ENCODE peak calls at places on chromosomes 12 and 14, in seven cellular contexts. One of them, this sample, is unnamed.
A peak's percentile ranks its signal among the peaks of the same experiment; 100 is the strongest.

GRCh38 chr12:80400591-80400991 is 43.4 kb upstream of the PTPRQ start:
- DNase-seq in fibroblast of lung: peak; percentile 34
- DNase-seq in substantia nigra: peak; percentile 15
- DNase-seq in cardiac septum: no peak
- DNase-seq in cerebellar cortex: peak; percentile 14
- DNase-seq in GM23248: no peak
- DNase-seq in PC-3: no peak
- DNase-seq in this sample: peak; percentile 32

GRCh38 chr12:24109381-24110039 is 160.0 kb upstream of the SOX5 start:
- DNase-seq in cardiac septum: no peak
- DNase-seq in cerebellar cortex: peak; percentile 1
- DNase-seq in GM23248: peak; percentile 24
- DNase-seq in substantia nigra: no peak
- DNase-seq in fibroblast of lung: peak; percentile 44
- DNase-seq in PC-3: peak; percentile 7
- DNase-seq in this sample: no peak

GRCh38 chr12:32906407-32907165 is 10.0 kb upstream of the PKP2 start:
- DNase-seq in substantia nigra: no peak
- DNase-seq in GM23248: no peak
- DNase-seq in cerebellar cortex: no peak
- DNase-seq in PC-3: peak; percentile 50
- DNase-seq in cardiac septum: no peak
- DNase-seq in fibroblast of lung: no peak
- DNase-seq in this sample: no peak

GRCh38 chr12:74317078-74317581 is 220.5 kb upstream of the ATXN7L3B start:
- DNase-seq in GM23248: no peak
- DNase-seq in fibroblast of lung: peak; percentile 49
- DNase-seq in cardiac septum: no peak
- DNase-seq in PC-3: peak; percentile 72
- DNase-seq in substantia nigra: no peak
- DNase-seq in cerebellar cortex: peak; percentile 3
- DNase-seq in this sample: peak; percentile 6

GRCh38 chr14:36726128-36726527 is 64.5 kb downstream of the PAX9 start:
- DNase-seq in cerebellar cortex: no peak
- DNase-seq in GM23248: no peak
- DNase-seq in fibroblast of lung: no peak
- DNase-seq in PC-3: no peak
- DNase-seq in cardiac septum: no peak
- DNase-seq in substantia nigra: no peak
- DNase-seq in this sample: no peak

GRCh38 chr12:121789233-121789781 is 4.2 kb downstream of the RHOF start:
- DNase-seq in fibroblast of lung: no peak
- DNase-seq in substantia nigra: no peak
- DNase-seq in PC-3: no peak
- DNase-seq in cerebellar cortex: no peak
- DNase-seq in cardiac septum: no peak
- DNase-seq in GM23248: no peak
- DNase-seq in this sample: no peak

GRCh38 chr12:106953352-106954260 is 2.1 kb upstream of the TMEM263 start:
- DNase-seq in cerebellar cortex: no peak
- DNase-seq in GM23248: no peak
- DNase-seq in cardiac septum: no peak
- DNase-seq in PC-3: peak; percentile 58
- DNase-seq in substantia nigra: no peak
- DNase-seq in fibroblast of lung: no peak
- DNase-seq in this sample: no peak

GRCh38 chr14:64673748-64674147 is 30.5 kb upstream of the PLEKHG3 start:
- DNase-seq in fibroblast of lung: no peak
- DNase-seq in cardiac septum: peak; percentile 90
- DNase-seq in substantia nigra: no peak
- DNase-seq in GM23248: no peak
- DNase-seq in cerebellar cortex: no peak
- DNase-seq in PC-3: no peak
- DNase-seq in this sample: no peak

GRCh38 chr14:83520837-83521236 is 1987.2 kb upstream of the SEL1L start:
- DNase-seq in cerebellar cortex: no peak
- DNase-seq in GM23248: peak; percentile 11
- DNase-seq in fibroblast of lung: peak; percentile 86
- DNase-seq in substantia nigra: no peak
- DNase-seq in cardiac septum: no peak
- DNase-seq in PC-3: no peak
- DNase-seq in this sample: no peak

GRCh38 chr12:108240027-108240785 is 98.9 kb downstream of the CMKLR1 start:
- DNase-seq in substantia nigra: no peak
- DNase-seq in cerebellar cortex: no peak
- DNase-seq in cardiac septum: no peak
- DNase-seq in PC-3: no peak
- DNase-seq in GM23248: no peak
- DNase-seq in fibroblast of lung: no peak
- DNase-seq in this sample: no peak

GRCh38 chr14:96741151-96741977 is 55.8 kb upstream of the VRK1 start:
- DNase-seq in PC-3: peak; percentile 72
- DNase-seq in fibroblast of lung: peak; percentile 31
- DNase-seq in cardiac septum: peak; percentile 88
- DNase-seq in GM23248: peak; percentile 68
- DNase-seq in substantia nigra: peak; percentile 59
- DNase-seq in cerebellar cortex: peak; percentile 14
- DNase-seq in this sample: peak; percentile 32

GRCh38 chr14:105857816-105858675 is 331.7 kb downstream of the TMEM121 start:
- DNase-seq in GM23248: no peak
- DNase-seq in cerebellar cortex: no peak
- DNase-seq in cardiac septum: peak; percentile 73
- DNase-seq in PC-3: no peak
- DNase-seq in substantia nigra: no peak
- DNase-seq in fibroblast of lung: no peak
- DNase-seq in this sample: no peak

GRCh38 chr14:83047436-83047835 is 1513.8 kb upstream of the SEL1L start:
- DNase-seq in fibroblast of lung: no peak
- DNase-seq in PC-3: no peak
- DNase-seq in cardiac septum: no peak
- DNase-seq in GM23248: no peak
- DNase-seq in substantia nigra: no peak
- DNase-seq in cerebellar cortex: no peak
- DNase-seq in this sample: no peak

GRCh38 chr12:6536894-6537579 is 2.7 kb downstream of the GAPDH start:
- DNase-seq in substantia nigra: no peak
- DNase-seq in GM23248: peak; percentile 56
- DNase-seq in PC-3: no peak
- DNase-seq in cardiac septum: no peak
- DNase-seq in cerebellar cortex: peak; percentile 22
- DNase-seq in fibroblast of lung: no peak
- DNase-seq in this sample: no peak

GRCh38 chr14:63852271-63852816 is 460 bp upstream of the SYNE2 start:
- DNase-seq in substantia nigra: no peak
- DNase-seq in cerebellar cortex: peak; percentile 46
- DNase-seq in cardiac septum: no peak
- DNase-seq in PC-3: no peak
- DNase-seq in fibroblast of lung: peak; percentile 35
- DNase-seq in GM23248: peak; percentile 45
- DNase-seq in this sample: peak; percentile 49

GRCh38 chr14:75025082-75025481 is 22.4 kb downstream of the EIF2B2 start:
- DNase-seq in PC-3: peak; percentile 19
- DNase-seq in cerebellar cortex: no peak
- DNase-seq in fibroblast of lung: no peak
- DNase-seq in substantia nigra: no peak
- DNase-seq in GM23248: peak; percentile 37
- DNase-seq in cardiac septum: no peak
- DNase-seq in this sample: no peak

GRCh38 chr12:87779858-87780498 is 249.2 kb downstream of the C12orf50 start:
- DNase-seq in fibroblast of lung: peak; percentile 11
- DNase-seq in cerebellar cortex: no peak
- DNase-seq in PC-3: no peak
- DNase-seq in cardiac septum: no peak
- DNase-seq in substantia nigra: no peak
- DNase-seq in GM23248: no peak
- DNase-seq in this sample: no peak